ENCODE peak calls at places on chromosomes 16 and 17, in six cellular contexts. F is AG09319; T is stomach; I is hippocampal formation; E is CD8-positive, alpha-beta memory T cell; V is small intestine. G is an unnamed sample.

GRCh38 chr17:37847811-37848331 is 76.3 kb upstream of the TBC1D3K start:
- DNase-seq in V (no peak), F (no peak), T (no peak), E (no peak), I (no peak), G (no peak)

GRCh38 chr16:62034236-62035114 is 1.8 kb downstream of the CDH8 start:
- DNase-seq in T (no peak), I (no peak), E (no peak), V (no peak), F (no peak), G (peak)

GRCh38 chr17:49898547-49899490 is 51.0 kb upstream of the TAC4 start:
- DNase-seq in E (no peak), T (no peak), F (no peak), V (peak), I (no peak), G (peak)

GRCh38 chr16:31476305-31477219 is 4.6 kb downstream of the TGFB1I1 start:
- DNase-seq in V (peak), E (peak), F (no peak), I (no peak), T (peak), G (peak)

GRCh38 chr16:31090540-31090939 is 1.8 kb upstream of the PRSS53 start:
- DNase-seq in I (no peak), F (no peak), T (no peak), E (no peak), V (no peak), G (no peak)

GRCh38 chr16:48426244-48427135 is 41.3 kb upstream of the SIAH1 start:
- DNase-seq in E (no peak), T (no peak), I (no peak), F (no peak), V (no peak), G (no peak)

GRCh38 chr16:69936252-69936651 is 14.9 kb upstream of the CLEC18A start:
- DNase-seq in F (no peak), T (no peak), V (no peak), E (no peak), I (no peak), G (no peak)

GRCh38 chr16:89822188-89823086 is 5.8 kb upstream of the SPIRE2 start:
- DNase-seq in V (peak), E (no peak), F (no peak), I (no peak), T (no peak), G (no peak)

GRCh38 chr17:19376799-19377198 is 1.5 kb upstream of the MAPK7 start:
- DNase-seq in F (no peak), I (no peak), V (peak), T (no peak), E (no peak), G (peak)

GRCh38 chr17:63470116-63470515 is 6.7 kb upstream of the ACE start:
- DNase-seq in E (no peak), T (no peak), F (no peak), V (no peak), I (no peak), G (peak)

GRCh38 chr16:56262148-56262878 is 71.0 kb downstream of the GNAO1 start:
- DNase-seq in T (no peak), E (peak), V (peak), F (no peak), I (no peak), G (no peak)

GRCh38 chr16:783404-784161 is 4.6 kb downstream of the RPUSD1 start:
- DNase-seq in T (peak), V (no peak), F (no peak), I (no peak), E (no peak), G (no peak)

GRCh38 chr17:62750502-62751349 is 57.4 kb downstream of the MARCHF10 start:
- DNase-seq in F (no peak), I (peak), T (no peak), V (no peak), E (no peak), G (peak)

GRCh38 chr17:18321309-18321708 is 6.2 kb downstream of the SMCR8 start:
- DNase-seq in V (no peak), T (no peak), I (no peak), F (no peak), E (no peak), G (peak)

GRCh38 chr16:70789927-70790447 is 11.0 kb downstream of the VAC14 start:
- DNase-seq in E (no peak), I (no peak), V (no peak), T (no peak), F (no peak), G (no peak)

GRCh38 chr17:75088902-75089417 is 1.2 kb downstream of the SLC16A5 start:
- DNase-seq in E (no peak), T (peak), I (no peak), V (peak), F (no peak), G (peak)

GRCh38 chr17:61209524-61209923 is 190.1 kb upstream of the TBX2 start:
- DNase-seq in V (no peak), E (no peak), F (no peak), T (no peak), I (peak), G (no peak)

GRCh38 chr16:89553733-89554132 is 6.7 kb upstream of the RPL13 start:
- DNase-seq in E (no peak), T (no peak), F (no peak), I (no peak), V (no peak), G (no peak)

GRCh38 chr17:6936370-6937028 is 59.4 kb upstream of the ALOX12 start:
- DNase-seq in F (no peak), T (no peak), E (peak), I (peak), V (peak), G (no peak)

GRCh38 chr16:3012246-3012645 is 477 bp upstream of the CLDN9 start:
- DNase-seq in T (no peak), V (no peak), F (no peak), I (no peak), E (no peak), G (peak)

GRCh38 chr17:54749157-54749556 is 151.5 kb upstream of the TOM1L1 start:
- DNase-seq in I (no peak), T (no peak), V (no peak), F (no peak), E (no peak), G (peak)

GRCh38 chr17:51479303-51479702 is 219.0 kb downstream of the UTP18 start:
- DNase-seq in V (no peak), F (no peak), E (no peak), I (no peak), T (no peak), G (peak)

GRCh38 chr17:63633742-63634141 is 11.5 kb downstream of the MAP3K3 start:
- DNase-seq in I (no peak), V (no peak), F (no peak), E (no peak), T (no peak), G (no peak)

GRCh38 chr16:67660564-67661028 is at the start of gene PARD6A:
- DNase-seq in E (peak), V (peak), I (peak), F (peak), T (peak), G (peak)

GRCh38 chr17:14042411-14042810 is 26.9 kb upstream of the COX10 start:
- DNase-seq in E (no peak), V (no peak), F (no peak), T (no peak), I (no peak), G (no peak)

GRCh38 chr17:7508150-7508549 is 24.0 kb downstream of the POLR2A start:
- DNase-seq in I (no peak), E (no peak), T (no peak), F (no peak), V (no peak), G (no peak)

GRCh38 chr16:27446721-27447120 is 44.7 kb downstream of the IL21R start:
- DNase-seq in T (no peak), F (no peak), V (peak), E (peak), I (no peak), G (no peak)

GRCh38 chr16:1771864-1772361 is 570 bp upstream of the NME3 start:
- DNase-seq in V (no peak), E (no peak), T (no peak), I (no peak), F (no peak), G (peak)

GRCh38 chr17:27380551-27380950 is 75.7 kb upstream of the KSR1 start:
- DNase-seq in T (no peak), F (no peak), V (no peak), E (no peak), I (no peak), G (no peak)

GRCh38 chr17:17877548-17878358 is 41.0 kb upstream of the SREBF1 start:
- DNase-seq in E (no peak), I (peak), V (no peak), F (peak), T (peak), G (peak)

GRCh38 chr17:17767096-17767470 is 69.7 kb downstream of the SREBF1 start:
- DNase-seq in V (no peak), I (no peak), E (no peak), T (no peak), F (no peak), G (no peak)

GRCh38 chr17:19766421-19767270 is 18.5 kb upstream of the ALDH3A1 start:
- DNase-seq in E (peak), T (peak), F (peak), I (peak), V (peak), G (peak)

GRCh38 chr17:19384723-19385391 is 2.1 kb downstream of the MFAP4 start:
- DNase-seq in F (peak), I (peak), T (peak), V (no peak), E (no peak), G (no peak)

GRCh38 chr17:4944163-4944553 is 4.1 kb downstream of the RNF167 start:
- DNase-seq in F (no peak), I (no peak), T (no peak), V (peak), E (peak), G (no peak)

GRCh38 chr16:31386157-31386984 is 6.8 kb upstream of the ITGAD start:
- DNase-seq in T (no peak), I (peak), V (peak), E (no peak), F (no peak), G (peak)

GRCh38 chr17:42153919-42154491 is 784 bp downstream of the RAB5C start:
- DNase-seq in F (no peak), E (no peak), I (no peak), T (no peak), V (peak), G (no peak)

GRCh38 chr17:16569358-16569712 is 331 bp upstream of the ZNF287 start:
- DNase-seq in V (no peak), E (no peak), F (no peak), T (no peak), I (peak), G (no peak)

G was measured in endodermal cell.